ENCODE peak calls at places on chromosomes 4 and X, in six cellular contexts. One of them, this sample, is unnamed.

GRCh38 chr4:27692098-27692679 is 831.5 kb downstream of the STIM2 start:
- DNase-seq in stimulated activated CD8-positive, alpha-beta memory T cell treated with anti-CD3 and anti-CD28 coated beads, Interleukin-2, amount 100 ng/mL, for 48 hours: no peak
- DNase-seq in sigmoid colon: no peak
- DNase-seq in hepatocyte: peak
- DNase-seq in neuronal stem cell: no peak
- DNase-seq in lower leg skin: no peak
- DNase-seq in this sample: no peak

GRCh38 chrX:56798866-56799864 is 70.1 kb downstream of the NBDY start:
- DNase-seq in stimulated activated CD8-positive, alpha-beta memory T cell treated with anti-CD3 and anti-CD28 coated beads, Interleukin-2, amount 100 ng/mL, for 48 hours: no peak
- DNase-seq in sigmoid colon: no peak
- DNase-seq in hepatocyte: no peak
- DNase-seq in neuronal stem cell: no peak
- DNase-seq in lower leg skin: no peak
- DNase-seq in this sample: no peak

GRCh38 chr4:148154769-148155168 is 287.4 kb downstream of the NR3C2 start:
- DNase-seq in stimulated activated CD8-positive, alpha-beta memory T cell treated with anti-CD3 and anti-CD28 coated beads, Interleukin-2, amount 100 ng/mL, for 48 hours: no peak
- DNase-seq in sigmoid colon: no peak
- DNase-seq in hepatocyte: no peak
- DNase-seq in neuronal stem cell: no peak
- DNase-seq in lower leg skin: no peak
- DNase-seq in this sample: no peak

GRCh38 chr4:37542749-37543148 is 143.4 kb downstream of the RELL1 start:
- DNase-seq in stimulated activated CD8-positive, alpha-beta memory T cell treated with anti-CD3 and anti-CD28 coated beads, Interleukin-2, amount 100 ng/mL, for 48 hours: no peak
- DNase-seq in sigmoid colon: no peak
- DNase-seq in hepatocyte: no peak
- DNase-seq in neuronal stem cell: no peak
- DNase-seq in lower leg skin: no peak
- DNase-seq in this sample: no peak

GRCh38 chrX:50712777-50713176 is 101.2 kb downstream of the SHROOM4 start:
- DNase-seq in stimulated activated CD8-positive, alpha-beta memory T cell treated with anti-CD3 and anti-CD28 coated beads, Interleukin-2, amount 100 ng/mL, for 48 hours: no peak
- DNase-seq in sigmoid colon: no peak
- DNase-seq in hepatocyte: no peak
- DNase-seq in neuronal stem cell: no peak
- DNase-seq in lower leg skin: no peak
- DNase-seq in this sample: no peak

GRCh38 chr4:93573285-93573684 is 255.3 kb upstream of the ATOH1 start:
- DNase-seq in stimulated activated CD8-positive, alpha-beta memory T cell treated with anti-CD3 and anti-CD28 coated beads, Interleukin-2, amount 100 ng/mL, for 48 hours: no peak
- DNase-seq in sigmoid colon: no peak
- DNase-seq in hepatocyte: no peak
- DNase-seq in neuronal stem cell: no peak
- DNase-seq in lower leg skin: no peak
- DNase-seq in this sample: no peak

GRCh38 chr4:155809835-155810234 is 51.0 kb downstream of the GUCY1B1 start:
- DNase-seq in stimulated activated CD8-positive, alpha-beta memory T cell treated with anti-CD3 and anti-CD28 coated beads, Interleukin-2, amount 100 ng/mL, for 48 hours: no peak
- DNase-seq in sigmoid colon: no peak
- DNase-seq in hepatocyte: peak
- DNase-seq in neuronal stem cell: peak
- DNase-seq in lower leg skin: no peak
- DNase-seq in this sample: no peak

GRCh38 chr4:27429260-27429970 is 568.8 kb downstream of the STIM2 start:
- DNase-seq in stimulated activated CD8-positive, alpha-beta memory T cell treated with anti-CD3 and anti-CD28 coated beads, Interleukin-2, amount 100 ng/mL, for 48 hours: no peak
- DNase-seq in sigmoid colon: no peak
- DNase-seq in hepatocyte: peak
- DNase-seq in neuronal stem cell: no peak
- DNase-seq in lower leg skin: no peak
- DNase-seq in this sample: no peak

GRCh38 chrX:46294234-46294633 is 251.0 kb downstream of the ZNF674 start:
- DNase-seq in stimulated activated CD8-positive, alpha-beta memory T cell treated with anti-CD3 and anti-CD28 coated beads, Interleukin-2, amount 100 ng/mL, for 48 hours: no peak
- DNase-seq in sigmoid colon: no peak
- DNase-seq in hepatocyte: no peak
- DNase-seq in neuronal stem cell: no peak
- DNase-seq in lower leg skin: no peak
- DNase-seq in this sample: no peak

GRCh38 chr4:56768772-56769171 is 52.7 kb downstream of the SPINK2 start:
- DNase-seq in stimulated activated CD8-positive, alpha-beta memory T cell treated with anti-CD3 and anti-CD28 coated beads, Interleukin-2, amount 100 ng/mL, for 48 hours: no peak
- DNase-seq in sigmoid colon: no peak
- DNase-seq in hepatocyte: peak
- DNase-seq in neuronal stem cell: no peak
- DNase-seq in lower leg skin: no peak
- DNase-seq in this sample: no peak

GRCh38 chrX:18377802-18378201 is 23.3 kb upstream of the SCML2 start:
- DNase-seq in stimulated activated CD8-positive, alpha-beta memory T cell treated with anti-CD3 and anti-CD28 coated beads, Interleukin-2, amount 100 ng/mL, for 48 hours: no peak
- DNase-seq in sigmoid colon: no peak
- DNase-seq in hepatocyte: peak
- DNase-seq in neuronal stem cell: no peak
- DNase-seq in lower leg skin: no peak
- DNase-seq in this sample: no peak

GRCh38 chrX:111519215-111519614 is 7.8 kb downstream of the SERTM2 start:
- DNase-seq in stimulated activated CD8-positive, alpha-beta memory T cell treated with anti-CD3 and anti-CD28 coated beads, Interleukin-2, amount 100 ng/mL, for 48 hours: no peak
- DNase-seq in sigmoid colon: no peak
- DNase-seq in hepatocyte: peak
- DNase-seq in neuronal stem cell: peak
- DNase-seq in lower leg skin: no peak
- DNase-seq in this sample: no peak

GRCh38 chr4:147864591-147864990 is 132.7 kb downstream of the ARHGAP10 start:
- DNase-seq in stimulated activated CD8-positive, alpha-beta memory T cell treated with anti-CD3 and anti-CD28 coated beads, Interleukin-2, amount 100 ng/mL, for 48 hours: no peak
- DNase-seq in sigmoid colon: no peak
- DNase-seq in hepatocyte: no peak
- DNase-seq in neuronal stem cell: no peak
- DNase-seq in lower leg skin: no peak
- DNase-seq in this sample: no peak

GRCh38 chrX:2589186-2590020 is 88.6 kb upstream of the DHRSX start:
- DNase-seq in stimulated activated CD8-positive, alpha-beta memory T cell treated with anti-CD3 and anti-CD28 coated beads, Interleukin-2, amount 100 ng/mL, for 48 hours: no peak
- DNase-seq in sigmoid colon: no peak
- DNase-seq in hepatocyte: no peak
- DNase-seq in neuronal stem cell: no peak
- DNase-seq in lower leg skin: peak
- DNase-seq in this sample: no peak

GRCh38 chr4:182502074-182502473 is 258.9 kb downstream of the TENM3 start:
- DNase-seq in stimulated activated CD8-positive, alpha-beta memory T cell treated with anti-CD3 and anti-CD28 coated beads, Interleukin-2, amount 100 ng/mL, for 48 hours: no peak
- DNase-seq in sigmoid colon: no peak
- DNase-seq in hepatocyte: no peak
- DNase-seq in neuronal stem cell: no peak
- DNase-seq in lower leg skin: no peak
- DNase-seq in this sample: no peak

GRCh38 chrX:11010476-11010875 is 100.7 kb upstream of the HCCS start:
- DNase-seq in stimulated activated CD8-positive, alpha-beta memory T cell treated with anti-CD3 and anti-CD28 coated beads, Interleukin-2, amount 100 ng/mL, for 48 hours: no peak
- DNase-seq in sigmoid colon: no peak
- DNase-seq in hepatocyte: no peak
- DNase-seq in neuronal stem cell: no peak
- DNase-seq in lower leg skin: no peak
- DNase-seq in this sample: no peak

GRCh38 chr4:105859233-105859632 is 36.0 kb upstream of the NPNT start:
- DNase-seq in stimulated activated CD8-positive, alpha-beta memory T cell treated with anti-CD3 and anti-CD28 coated beads, Interleukin-2, amount 100 ng/mL, for 48 hours: no peak
- DNase-seq in sigmoid colon: no peak
- DNase-seq in hepatocyte: no peak
- DNase-seq in neuronal stem cell: no peak
- DNase-seq in lower leg skin: no peak
- DNase-seq in this sample: no peak

GRCh38 chr4:183443609-183444148 is 757 bp upstream of the CDKN2AIP start:
- DNase-seq in stimulated activated CD8-positive, alpha-beta memory T cell treated with anti-CD3 and anti-CD28 coated beads, Interleukin-2, amount 100 ng/mL, for 48 hours: no peak
- DNase-seq in sigmoid colon: peak
- DNase-seq in hepatocyte: no peak
- DNase-seq in neuronal stem cell: no peak
- DNase-seq in lower leg skin: no peak
- DNase-seq in this sample: peak

GRCh38 chr4:108149588-108150380 is 18.9 kb downstream of the LEF1 start:
- DNase-seq in stimulated activated CD8-positive, alpha-beta memory T cell treated with anti-CD3 and anti-CD28 coated beads, Interleukin-2, amount 100 ng/mL, for 48 hours: no peak
- DNase-seq in sigmoid colon: no peak
- DNase-seq in hepatocyte: no peak
- DNase-seq in neuronal stem cell: no peak
- DNase-seq in lower leg skin: no peak
- DNase-seq in this sample: no peak

GRCh38 chr4:140955528-140956094 is 177.7 kb downstream of the RNF150 start:
- DNase-seq in stimulated activated CD8-positive, alpha-beta memory T cell treated with anti-CD3 and anti-CD28 coated beads, Interleukin-2, amount 100 ng/mL, for 48 hours: no peak
- DNase-seq in sigmoid colon: no peak
- DNase-seq in hepatocyte: no peak
- DNase-seq in neuronal stem cell: no peak
- DNase-seq in lower leg skin: no peak
- DNase-seq in this sample: no peak

GRCh38 chr4:74624351-74625151 is 169.8 kb downstream of the BTC start:
- DNase-seq in stimulated activated CD8-positive, alpha-beta memory T cell treated with anti-CD3 and anti-CD28 coated beads, Interleukin-2, amount 100 ng/mL, for 48 hours: no peak
- DNase-seq in sigmoid colon: no peak
- DNase-seq in hepatocyte: peak
- DNase-seq in neuronal stem cell: no peak
- DNase-seq in lower leg skin: no peak
- DNase-seq in this sample: no peak

GRCh38 chrX:67544281-67544680 is 460 bp downstream of the AR start:
- DNase-seq in stimulated activated CD8-positive, alpha-beta memory T cell treated with anti-CD3 and anti-CD28 coated beads, Interleukin-2, amount 100 ng/mL, for 48 hours: no peak
- DNase-seq in sigmoid colon: peak
- DNase-seq in hepatocyte: peak
- DNase-seq in neuronal stem cell: peak
- DNase-seq in lower leg skin: no peak
- DNase-seq in this sample: no peak

GRCh38 chr4:42488114-42488513 is 90.8 kb downstream of the SHISA3 start:
- DNase-seq in stimulated activated CD8-positive, alpha-beta memory T cell treated with anti-CD3 and anti-CD28 coated beads, Interleukin-2, amount 100 ng/mL, for 48 hours: no peak
- DNase-seq in sigmoid colon: no peak
- DNase-seq in hepatocyte: no peak
- DNase-seq in neuronal stem cell: no peak
- DNase-seq in lower leg skin: no peak
- DNase-seq in this sample: no peak

GRCh38 chr4:87848622-87849351 is 16.0 kb downstream of the MEPE start:
- DNase-seq in stimulated activated CD8-positive, alpha-beta memory T cell treated with anti-CD3 and anti-CD28 coated beads, Interleukin-2, amount 100 ng/mL, for 48 hours: no peak
- DNase-seq in sigmoid colon: peak
- DNase-seq in hepatocyte: peak
- DNase-seq in neuronal stem cell: peak
- DNase-seq in lower leg skin: peak
- DNase-seq in this sample: peak

GRCh38 chrX:54447461-54447860 is 7.3 kb downstream of the TSR2 start:
- DNase-seq in stimulated activated CD8-positive, alpha-beta memory T cell treated with anti-CD3 and anti-CD28 coated beads, Interleukin-2, amount 100 ng/mL, for 48 hours: no peak
- DNase-seq in sigmoid colon: no peak
- DNase-seq in hepatocyte: peak
- DNase-seq in neuronal stem cell: no peak
- DNase-seq in lower leg skin: no peak
- DNase-seq in this sample: no peak

GRCh38 chrX:32176510-32176909 is 1034.8 kb downstream of the DMD start:
- DNase-seq in stimulated activated CD8-positive, alpha-beta memory T cell treated with anti-CD3 and anti-CD28 coated beads, Interleukin-2, amount 100 ng/mL, for 48 hours: no peak
- DNase-seq in sigmoid colon: no peak
- DNase-seq in hepatocyte: no peak
- DNase-seq in neuronal stem cell: no peak
- DNase-seq in lower leg skin: no peak
- DNase-seq in this sample: no peak

GRCh38 chr4:6198768-6199343 is 1.5 kb downstream of the JAKMIP1 start:
- DNase-seq in stimulated activated CD8-positive, alpha-beta memory T cell treated with anti-CD3 and anti-CD28 coated beads, Interleukin-2, amount 100 ng/mL, for 48 hours: no peak
- DNase-seq in sigmoid colon: peak
- DNase-seq in hepatocyte: no peak
- DNase-seq in neuronal stem cell: peak
- DNase-seq in lower leg skin: no peak
- DNase-seq in this sample: no peak

GRCh38 chr4:43277003-43277402 is 384.5 kb downstream of the GRXCR1 start:
- DNase-seq in stimulated activated CD8-positive, alpha-beta memory T cell treated with anti-CD3 and anti-CD28 coated beads, Interleukin-2, amount 100 ng/mL, for 48 hours: no peak
- DNase-seq in sigmoid colon: no peak
- DNase-seq in hepatocyte: no peak
- DNase-seq in neuronal stem cell: no peak
- DNase-seq in lower leg skin: no peak
- DNase-seq in this sample: no peak

GRCh38 chr4:98430708-98431403 is 169.7 kb downstream of the RAP1GDS1 start:
- DNase-seq in stimulated activated CD8-positive, alpha-beta memory T cell treated with anti-CD3 and anti-CD28 coated beads, Interleukin-2, amount 100 ng/mL, for 48 hours: no peak
- DNase-seq in sigmoid colon: no peak
- DNase-seq in hepatocyte: peak
- DNase-seq in neuronal stem cell: no peak
- DNase-seq in lower leg skin: no peak
- DNase-seq in this sample: no peak

GRCh38 chr4:38150021-38150671 is 189.9 kb downstream of the PTTG2 start:
- DNase-seq in stimulated activated CD8-positive, alpha-beta memory T cell treated with anti-CD3 and anti-CD28 coated beads, Interleukin-2, amount 100 ng/mL, for 48 hours: no peak
- DNase-seq in sigmoid colon: no peak
- DNase-seq in hepatocyte: no peak
- DNase-seq in neuronal stem cell: no peak
- DNase-seq in lower leg skin: no peak
- DNase-seq in this sample: no peak

GRCh38 chrX:29231800-29232199 is 644.6 kb downstream of the IL1RAPL1 start:
- DNase-seq in stimulated activated CD8-positive, alpha-beta memory T cell treated with anti-CD3 and anti-CD28 coated beads, Interleukin-2, amount 100 ng/mL, for 48 hours: no peak
- DNase-seq in sigmoid colon: no peak
- DNase-seq in hepatocyte: no peak
- DNase-seq in neuronal stem cell: no peak
- DNase-seq in lower leg skin: no peak
- DNase-seq in this sample: no peak